ENCODE peak calls at places on chromosome 13, in four cellular contexts. P is hepatocyte; A is CD4-positive, alpha-beta memory T cell; Y is prostate gland. E is an unnamed sample. For H3K9me3 and H3K27me3, the result is how much of the 10 kb centered on the place peaks cover.

GRCh38 chr13:114087430-114087829 is 45.0 kb downstream of the RASA3 start:
- DNase-seq in P (peak), A (no peak), Y (no peak), E (no peak)

GRCh38 chr13:25971499-25972145 is 80.2 kb downstream of the SHISA2 start:
- DNase-seq in Y (peak), P (peak), A (peak), E (peak)

GRCh38 chr13:49539313-49539712 is 43.6 kb downstream of the PHF11 start:
- DNase-seq in A (no peak), P (no peak), Y (no peak), E (no peak)

GRCh38 chr13:35512271-35512920 is 35.9 kb upstream of the MAB21L1 start:
- DNase-seq in A (no peak), P (peak), Y (no peak), E (no peak)

GRCh38 chr13:114212096-114212495 is 22.6 kb upstream of the CDC16 start:
- DNase-seq in Y (no peak), P (no peak), A (no peak), E (no peak)

GRCh38 chr13:109880371-109881346 is 94.3 kb upstream of the IRS2 start:
- DNase-seq in Y (no peak), A (no peak), P (no peak), E (no peak)

GRCh38 chr13:113879506-113880360 is 15.9 kb upstream of the GAS6 start:
- DNase-seq in Y (no peak), A (no peak), P (no peak), E (peak)

GRCh38 chr13:114043421-114044053 is 69.7 kb upstream of the C13orf46 start:
- DNase-seq in P (peak), Y (no peak), A (no peak), E (no peak)

GRCh38 chr13:108606424-108606823 is 23.0 kb upstream of the MYO16 start:
- DNase-seq in P (no peak), Y (no peak), A (no peak), E (no peak)

GRCh38 chr13:67048084-67048792 is 181.9 kb downstream of the PCDH9 start:
- DNase-seq in Y (no peak), A (no peak), P (peak), E (no peak)

GRCh38 chr13:73870970-73871935 is 263.0 kb downstream of the KLF12 start:
- DNase-seq in Y (no peak), A (no peak), P (no peak), E (no peak)

GRCh38 chr13:81318231-81319019 is 977.5 kb upstream of the SPRY2 start:
- DNase-seq in P (no peak), Y (no peak), A (no peak), E (no peak)

GRCh38 chr13:44417446-44417845 is 43.8 kb downstream of the SERP2 start:
- DNase-seq in Y (no peak), A (no peak), P (no peak), E (no peak)

GRCh38 chr13:28611654-28612131 is 47.2 kb upstream of the POMP start:
- DNase-seq in A (peak), P (no peak), Y (no peak), E (peak)

GRCh38 chr13:22883262-22883840 is 297.4 kb upstream of the SGCG start:
- DNase-seq in P (no peak), A (no peak), Y (no peak), E (no peak)

GRCh38 chr13:48806522-48806921 is 152.8 kb downstream of the CYSLTR2 start:
- DNase-seq in A (no peak), Y (no peak), P (no peak), E (no peak)

GRCh38 chr13:36608474-36608873 is 65.3 kb upstream of the SERTM1 start:
- DNase-seq in Y (no peak), P (peak), A (no peak), E (no peak)

GRCh38 chr13:36616706-36617105 is 57.1 kb upstream of the SERTM1 start:
- DNase-seq in A (no peak), P (no peak), Y (no peak), E (no peak)

DNA sequence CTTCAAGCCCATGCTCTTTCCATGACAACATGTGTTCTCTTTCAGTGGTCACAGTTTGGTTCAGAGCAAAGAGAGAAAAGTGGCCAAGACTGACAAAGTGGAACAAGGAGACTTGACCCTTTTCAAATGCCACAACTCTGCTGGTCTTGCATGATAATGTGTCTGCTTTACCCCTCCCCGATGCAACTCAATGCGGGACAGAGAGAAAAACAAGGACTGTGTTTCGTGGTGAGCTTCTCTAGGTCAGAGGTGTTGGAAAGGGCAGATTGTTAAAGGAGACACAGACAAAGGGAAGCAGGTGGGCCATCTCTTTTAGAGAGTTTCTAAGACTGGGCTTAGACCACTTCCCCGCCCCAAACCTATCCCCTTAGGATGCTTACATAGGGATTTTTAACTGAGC is 61.6 kb upstream of the SERTM1 start:
- DNase-seq in A (no peak), P (no peak), Y (no peak), E (no peak)
- H3K9me3 ChIP-seq in A (under half), P (under half), Y (under half), E (under half)

GRCh38 chr13:95552539-95553270 is at the start of gene CLDN10:
- DNase-seq in A (no peak), P (no peak), Y (no peak), E (no peak)

GRCh38 chr13:95552208-95552538 is 347 bp upstream of the CLDN10 start:
- DNase-seq in A (no peak), Y (no peak), P (no peak), E (no peak)

GRCh38 chr13:95553614-95554385 is 1.3 kb downstream of the CLDN10 start:
- DNase-seq in A (no peak), P (no peak), Y (no peak), E (no peak)

GRCh38 chr13:95556981-95557380 is 4.5 kb downstream of the CLDN10 start:
- DNase-seq in Y (no peak), A (no peak), P (no peak), E (no peak)

DNA sequence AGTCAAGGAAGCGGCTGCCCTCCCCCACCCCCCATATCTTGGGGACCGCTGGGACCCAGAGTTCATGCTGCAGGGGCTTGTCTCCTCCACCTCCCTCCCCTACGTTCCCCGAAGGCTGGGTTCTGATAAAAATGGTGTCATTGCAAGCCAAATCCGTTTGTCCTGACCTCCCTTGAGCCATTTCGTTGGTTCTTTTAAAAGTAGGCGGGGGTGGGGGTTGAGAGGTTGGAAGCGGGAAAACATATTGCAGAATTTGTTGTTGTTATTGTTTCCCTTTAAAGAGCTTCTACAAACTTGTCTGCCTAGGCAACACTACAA is 710 bp downstream of the CLDN10 start:
- DNase-seq in A (no peak), Y (no peak), P (no peak), E (no peak)
- H3K27me3 ChIP-seq in A (under half), Y (under half), P (half or more), E (under half)

GRCh38 chr13:47598340-47598911 is 402.6 kb downstream of the SUCLA2 start:
- DNase-seq in P (no peak), A (no peak), Y (no peak), E (no peak)

GRCh38 chr13:47603365-47603764 is 397.7 kb downstream of the SUCLA2 start:
- DNase-seq in Y (no peak), P (no peak), A (no peak), E (no peak)
- H3K9me3 ChIP-seq in Y (under half), P (under half), A (under half), E (under half)

GRCh38 chr13:52869050-52869449 is 20.6 kb upstream of the PCDH8 start:
- DNase-seq in Y (no peak), A (no peak), P (no peak), E (no peak)

GRCh38 chr13:52862358-52863206 is 14.1 kb upstream of the PCDH8 start:
- DNase-seq in A (no peak), Y (no peak), P (no peak), E (no peak)

GRCh38 chr13:52868190-52868589 is 19.8 kb upstream of the PCDH8 start:
- DNase-seq in A (no peak), P (no peak), Y (no peak), E (no peak)
- H3K27me3 ChIP-seq in A (under half), P (under half), Y (under half), E (under half)

GRCh38 chr13:63010072-63010658 is 1594.5 kb upstream of the PCDH20 start:
- DNase-seq in A (no peak), Y (no peak), P (no peak), E (no peak)

GRCh38 chr13:63005625-63006024 is 1590.0 kb upstream of the PCDH20 start:
- DNase-seq in A (no peak), Y (no peak), P (no peak), E (no peak)
- H3K9me3 ChIP-seq in A (under half), Y (under half), P (under half), E (under half)